ENCODE peak calls at places on chromosomes 5 and 9, in six cellular contexts. B, S, U, T, C and A are unnamed samples.

GRCh38 chr5:14105717-14106435 is 37.3 kb upstream of the TRIO start:
- DNase-seq in S (no peak), B (no peak), T (no peak), U (peak), C (peak), A (peak)

GRCh38 chr5:74927336-74927735 is 61.1 kb upstream of the FAM169A start:
- DNase-seq in B (no peak), S (no peak), U (no peak), T (no peak), C (no peak), A (no peak)

GRCh38 chr9:137953683-137954438 is 76.3 kb downstream of the CACNA1B start:
- DNase-seq in B (no peak), S (peak), U (no peak), C (no peak), T (no peak), A (no peak)

GRCh38 chr5:175517824-175518450 is 39.6 kb downstream of the SFXN1 start:
- DNase-seq in S (no peak), U (no peak), C (no peak), T (peak), B (peak), A (peak)

GRCh38 chr5:41978686-41979085 is 53.6 kb downstream of the FBXO4 start:
- DNase-seq in B (no peak), U (no peak), T (no peak), S (no peak), C (no peak), A (no peak)

GRCh38 chr5:148311516-148311915 is 707 bp upstream of the SPINK7 start:
- DNase-seq in T (no peak), B (no peak), S (no peak), U (no peak), C (no peak), A (no peak)

GRCh38 chr5:6634788-6635430 is 1.7 kb downstream of the SRD5A1 start:
- DNase-seq in S (no peak), B (no peak), C (no peak), T (no peak), U (no peak), A (no peak)

GRCh38 chr9:131407717-131408195 is 13.9 kb downstream of the PRRC2B start:
- DNase-seq in B (no peak), S (peak), U (peak), C (no peak), T (peak), A (peak)

GRCh38 chr5:56169281-56169680 is 63.8 kb downstream of the ANKRD55 start:
- DNase-seq in T (no peak), S (no peak), U (no peak), B (no peak), C (no peak), A (peak)

GRCh38 chr9:86389648-86390047 is 35.4 kb upstream of the TUT7 start:
- DNase-seq in S (no peak), B (no peak), U (no peak), T (no peak), C (no peak), A (no peak)

GRCh38 chr5:1545126-1545797 is 21.5 kb upstream of the LPCAT1 start:
- DNase-seq in S (peak), B (no peak), T (no peak), U (no peak), C (no peak), A (no peak)

GRCh38 chr9:93599571-93600403 is 23.4 kb downstream of the PHF2 start:
- DNase-seq in B (no peak), T (no peak), S (peak), C (no peak), U (no peak), A (no peak)

GRCh38 chr5:65263291-65263690 is 218.4 kb downstream of the ADAMTS6 start:
- DNase-seq in T (no peak), B (no peak), S (no peak), C (no peak), U (peak), A (peak)